ENCODE peak calls at places on chromosome 18, in five cellular contexts. A is HepG2, F is K562, Z is GM12878, O is GM23338. I is an unnamed sample.

GRCh38 chr18:62755946-62756345 is 40.6 kb downstream of the PHLPP1 start:
- DNase-seq in A (no peak), F (no peak), Z (no peak), O (no peak), I (no peak)

GRCh38 chr18:75218064-75218463 is 7.5 kb downstream of the TSHZ1 start:
- DNase-seq in A (no peak), F (no peak), Z (no peak), O (no peak), I (no peak)

GRCh38 chr18:63128242-63128967 is 191.2 kb downstream of the BCL2 start:
- DNase-seq in A (no peak), F (no peak), Z (no peak), O (no peak), I (no peak)

GRCh38 chr18:74897971-74898657 is 300.4 kb downstream of the ZNF407 start:
- DNase-seq in A (no peak), F (no peak), Z (no peak), O (no peak), I (no peak)

GRCh38 chr18:79608535-79608934 is 71.1 kb upstream of the CTDP1 start:
- DNase-seq in A (no peak), F (no peak), Z (no peak), O (no peak), I (no peak)

GRCh38 chr18:45556217-45556616 is 59.1 kb upstream of the SLC14A2 start:
- DNase-seq in A (no peak), F (no peak), Z (no peak), O (no peak), I (no peak)

GRCh38 chr18:34999734-35000397 is 41.3 kb upstream of the MAPRE2 start:
- DNase-seq in A (no peak), F (no peak), Z (no peak), O (peak; percentile 25), I (no peak)

GRCh38 chr18:12744103-12744502 is 41.3 kb downstream of the PSMG2 start:
- DNase-seq in A (peak; percentile 64), F (peak; percentile 45), Z (no peak), O (peak; percentile 28), I (peak; percentile 52)

GRCh38 chr18:24231773-24232735 is 93.2 kb downstream of the CABYR start:
- DNase-seq in A (no peak), F (no peak), Z (no peak), O (no peak), I (peak; percentile 35)

GRCh38 chr18:5295231-5295920 is at the start of gene ZBTB14:
- DNase-seq in A (peak; percentile 36), F (peak; percentile 88), Z (no peak), O (peak; percentile 56), I (peak; percentile 31)

GRCh38 chr18:24108621-24109020 is 30.2 kb upstream of the CABYR start:
- DNase-seq in A (no peak), F (no peak), Z (no peak), O (no peak), I (no peak)

GRCh38 chr18:35728676-35729075 is 147.1 kb downstream of the GALNT1 start:
- DNase-seq in A (no peak), F (no peak), Z (no peak), O (no peak), I (no peak)

GRCh38 chr18:35284846-35285245 is 5.2 kb downstream of the ZSCAN30 start:
- DNase-seq in A (no peak), F (no peak), Z (no peak), O (no peak), I (no peak)

GRCh38 chr18:79664525-79665125 is 15.0 kb upstream of the CTDP1 start:
- DNase-seq in A (no peak), F (no peak), Z (no peak), O (no peak), I (no peak)

GRCh38 chr18:36179562-36180334 is 7.5 kb upstream of the MOCOS start:
- DNase-seq in A (no peak), F (peak; percentile 61), Z (no peak), O (no peak), I (no peak)

GRCh38 chr18:46167971-46168370 is 63.8 kb downstream of the HAUS1 start:
- DNase-seq in A (no peak), F (no peak), Z (peak; percentile 84), O (peak; percentile 27), I (no peak)

GRCh38 chr18:66894851-66895250 is 291.0 kb upstream of the CDH19 start:
- DNase-seq in A (no peak), F (no peak), Z (no peak), O (no peak), I (no peak)

GRCh38 chr18:59318460-59318859 is at the start of gene CPLX4:
- DNase-seq in A (no peak), F (no peak), Z (no peak), O (no peak), I (no peak)

GRCh38 chr18:47247833-47248609 is 3.4 kb downstream of the SKOR2 start:
- DNase-seq in A (no peak), F (no peak), Z (no peak), O (peak; percentile 45), I (no peak)

GRCh38 chr18:47246027-47246971 is 5.2 kb downstream of the SKOR2 start:
- DNase-seq in A (no peak), F (no peak), Z (no peak), O (peak; percentile 51), I (no peak)

GRCh38 chr18:47247036-47247832 is 4.2 kb downstream of the SKOR2 start:
- DNase-seq in A (no peak), F (no peak), Z (no peak), O (peak; percentile 71), I (no peak)

GRCh38 chr18:47248610-47249343 is 2.7 kb downstream of the SKOR2 start:
- DNase-seq in A (no peak), F (no peak), Z (no peak), O (peak; percentile 76), I (no peak)

DNA sequence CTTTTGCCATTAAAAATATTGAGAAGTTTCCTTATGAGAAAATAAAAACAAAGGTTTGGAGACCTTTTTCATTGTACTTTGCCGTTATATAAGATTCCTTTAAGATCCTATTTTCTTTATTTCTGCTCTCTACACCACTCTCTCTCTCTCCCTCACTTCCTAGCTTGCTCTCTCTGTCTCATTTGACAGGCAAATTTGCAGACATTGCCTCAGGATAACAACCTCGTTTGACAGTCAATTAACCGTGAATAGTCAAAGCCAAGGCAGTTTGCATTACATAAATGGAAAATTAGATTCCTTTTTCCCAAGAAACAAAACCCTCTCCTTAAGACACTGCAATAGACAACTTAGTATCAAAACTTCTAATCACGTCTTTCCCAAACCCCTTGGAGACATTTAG is 7.4 kb downstream of the SKOR2 start:
- DNase-seq in A (no peak), F (no peak), Z (no peak), O (no peak), I (no peak)
- TF ChIP-seq JUNB in A (no peak), F (no peak), Z (no peak), O (no peak), I (no peak)

GRCh38 chr18:58080516-58080915 is 36.5 kb downstream of the NEDD4L start:
- DNase-seq in A (no peak), F (no peak), Z (no peak), O (peak; percentile 47), I (no peak)

GRCh38 chr18:58077329-58077728 is 33.3 kb downstream of the NEDD4L start:
- DNase-seq in A (no peak), F (no peak), Z (no peak), O (no peak), I (no peak)

GRCh38 chr18:58078889-58079573 is 35.0 kb downstream of the NEDD4L start:
- DNase-seq in A (no peak), F (peak; percentile 86), Z (no peak), O (no peak), I (no peak)

DNA sequence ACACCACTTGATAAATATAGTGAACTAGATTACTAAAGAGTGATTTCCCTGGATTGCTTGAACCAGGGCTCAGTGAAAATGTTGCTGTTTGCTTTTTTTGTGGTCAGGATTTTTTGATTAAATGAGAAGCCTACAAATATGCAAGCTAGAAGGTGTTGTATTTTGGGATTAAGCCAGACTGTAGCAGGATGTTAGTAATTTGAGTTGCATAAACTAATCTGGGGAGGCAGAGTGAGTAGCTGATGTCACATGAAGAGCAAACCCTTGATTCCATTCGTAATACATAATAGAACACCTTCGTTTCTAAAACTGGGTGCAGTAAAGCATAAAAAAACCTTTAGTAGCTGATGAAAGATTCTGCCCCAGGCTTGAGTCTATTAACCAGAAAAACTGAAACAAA is 32.0 kb downstream of the NEDD4L start:
- DNase-seq in A (no peak), F (no peak), Z (no peak), O (no peak), I (no peak)
- TF ChIP-seq JUNB in A (no peak), F (no peak), Z (no peak), O (no peak), I (no peak)

DNA sequence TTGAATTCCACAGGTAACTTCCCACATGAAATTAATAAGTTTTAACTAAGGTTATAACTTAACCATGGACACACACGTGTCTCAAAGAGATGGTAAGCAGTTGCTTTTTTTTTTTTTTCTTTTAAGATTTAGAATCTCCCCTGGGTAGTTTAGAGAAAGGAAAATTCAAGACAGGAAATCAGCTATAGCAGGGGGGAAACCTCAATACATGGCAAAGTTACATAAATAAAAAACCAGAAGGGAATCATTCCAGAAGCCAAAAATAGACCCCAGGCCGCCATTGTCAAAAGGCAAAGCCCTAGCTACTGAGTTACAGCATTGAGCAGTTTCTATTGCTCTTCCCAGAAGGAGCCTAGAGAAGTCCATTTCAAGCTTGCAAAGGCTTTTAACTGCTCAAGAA is 91.5 kb upstream of the ZNF236 start:
- DNase-seq in A (no peak), F (no peak), Z (no peak), O (no peak), I (no peak)
- TF ChIP-seq JUNB in A (no peak), F (no peak), Z (no peak), O (no peak), I (no peak)

DNA sequence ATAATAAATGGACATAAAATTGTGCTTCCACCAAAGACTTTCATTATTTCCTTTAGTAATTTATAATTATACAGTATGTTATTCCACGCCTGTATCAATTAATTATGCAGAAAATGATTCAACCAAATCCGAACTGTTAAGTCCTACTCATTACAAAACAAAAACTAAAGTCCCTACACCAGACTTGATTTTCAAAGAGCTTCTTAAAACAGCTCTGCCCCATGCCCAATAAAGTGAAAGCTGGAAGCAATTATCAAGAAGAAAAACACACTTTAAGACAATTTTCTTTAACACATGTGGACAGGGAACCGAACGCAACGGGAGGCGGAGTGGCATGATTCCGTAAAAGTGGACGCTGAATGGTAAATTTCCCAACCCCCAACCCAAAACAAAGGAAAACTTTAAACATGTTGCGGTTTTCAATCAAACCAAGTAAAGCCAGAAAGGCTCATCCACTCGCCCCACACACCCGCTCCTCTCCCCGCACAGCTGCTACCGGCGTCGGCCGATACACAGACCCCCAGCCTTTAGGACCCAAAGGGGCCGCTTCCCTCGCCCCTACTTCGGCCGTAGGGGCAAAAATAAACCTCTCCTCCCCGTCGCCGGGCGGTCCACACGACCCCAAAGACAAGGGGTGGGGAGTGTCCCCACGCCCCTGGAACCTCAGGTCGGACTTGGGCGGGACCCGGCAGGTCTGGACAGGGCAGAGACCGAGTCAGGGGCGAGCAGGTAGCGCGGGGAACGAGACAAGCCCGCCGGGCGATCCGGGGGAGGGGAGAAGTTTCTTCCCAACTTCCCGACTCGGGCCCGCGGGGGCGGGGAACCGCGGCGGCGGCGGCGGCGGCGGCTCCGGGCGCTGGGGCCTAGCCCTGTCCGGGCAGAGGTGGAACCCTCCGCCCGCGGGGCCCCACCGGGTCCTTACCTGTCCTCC is 585 bp downstream of the YES1 start:
- DNase-seq in A (no peak), F (no peak), Z (no peak), O (peak; percentile 64), I (no peak)
- TF ChIP-seq JUNB in A (no peak), F (no peak), Z (peak; percentile 18), O (no peak), I (no peak)

GRCh38 chr18:51425475-51425874 is 228.0 kb upstream of the MEX3C start:
- DNase-seq in A (no peak), F (no peak), Z (peak; percentile 11), O (no peak), I (no peak)
- TF ChIP-seq JUNB in A (no peak), F (no peak), Z (peak; percentile 54), O (no peak), I (no peak)

I was measured in A549.